ENCODE peak calls at places on chromosome 20, in ten cellular contexts. P is AG04450; H is fibroblast of lung; Y is CD4-positive, alpha-beta T cell; D is psoas muscle; Q is prostate gland; I is BJ; A is cardiac muscle cell; U is brain microvascular endothelial cell; F is CD4-positive, CD25-positive, alpha-beta regulatory T cell. B is an unnamed sample.

GRCh38 chr20:4014031-4014474 is 1.3 kb downstream of the RNF24 start:
- DNase-seq in I (peak; percentile 25), Y (no peak), H (peak; percentile 87), F (peak; percentile 59), Q (peak; percentile 93), A (peak; percentile 86), U (peak; percentile 74), D (no peak), P (peak; percentile 47), B (no peak)

GRCh38 chr20:57498425-57499400 is 26.2 kb downstream of the CTCFL start:
- DNase-seq in A (peak; percentile 44), Y (no peak), U (peak; percentile 29), H (peak; percentile 23), Q (no peak), P (no peak), I (no peak), F (peak; percentile 55), D (no peak), B (no peak)

GRCh38 chr20:35344354-35344837 is 52.2 kb upstream of the FAM83C start:
- DNase-seq in F (no peak), H (peak; percentile 91), A (peak; percentile 96), P (peak; percentile 70), Q (peak; percentile 31), D (peak; percentile 63), U (peak; percentile 84), I (no peak), Y (no peak), B (no peak)

GRCh38 chr20:5171790-5172164 is 45.0 kb downstream of the CDS2 start:
- DNase-seq in F (no peak), U (no peak), P (no peak), Q (no peak), A (no peak), I (no peak), D (no peak), Y (no peak), H (no peak), B (peak; percentile 39)

GRCh38 chr20:23294671-23295070 is 55.9 kb upstream of the NXT1 start:
- DNase-seq in Q (no peak), Y (no peak), I (no peak), U (no peak), F (no peak), D (no peak), A (no peak), P (no peak), H (no peak), B (no peak)

GRCh38 chr20:24814556-24815195 is 134.4 kb upstream of the CST7 start:
- DNase-seq in H (no peak), Y (no peak), D (no peak), U (no peak), Q (no peak), F (no peak), P (no peak), A (no peak), I (no peak), B (no peak)

GRCh38 chr20:731891-732560 is 36.3 kb downstream of the SLC52A3 start:
- DNase-seq in F (no peak), D (no peak), U (no peak), Y (no peak), A (no peak), P (no peak), Q (no peak), H (no peak), I (no peak), B (no peak)

GRCh38 chr20:33830371-33830770 is 19.2 kb downstream of the CHMP4B start:
- DNase-seq in Q (no peak), D (no peak), H (no peak), P (no peak), A (peak; percentile 45), Y (no peak), U (no peak), F (no peak), I (no peak), B (no peak)

GRCh38 chr20:60117040-60117439 is 158.8 kb downstream of the CDH26 start:
- DNase-seq in D (no peak), Q (no peak), I (peak; percentile 55), H (no peak), U (no peak), Y (no peak), A (no peak), P (no peak), F (no peak), B (no peak)

GRCh38 chr20:41000628-41001027 is 28.0 kb upstream of the TOP1 start:
- DNase-seq in Q (no peak), P (no peak), H (no peak), D (no peak), F (no peak), I (no peak), U (no peak), Y (no peak), A (no peak), B (no peak)

GRCh38 chr20:40993794-40994540 is 34.7 kb upstream of the TOP1 start:
- DNase-seq in Q (no peak), Y (no peak), A (no peak), H (no peak), D (no peak), P (no peak), U (no peak), F (no peak), I (no peak), B (no peak)

GRCh38 chr20:40996326-40996725 is 32.3 kb upstream of the TOP1 start:
- DNase-seq in F (no peak), U (no peak), H (no peak), Y (no peak), I (no peak), P (no peak), Q (no peak), A (no peak), D (no peak), B (no peak)

GRCh38 chr20:40999841-41000240 is 28.8 kb upstream of the TOP1 start:
- DNase-seq in U (no peak), A (no peak), I (no peak), Y (no peak), P (no peak), Q (no peak), H (no peak), F (no peak), D (no peak), B (no peak)

GRCh38 chr20:40997116-40997515 is 31.5 kb upstream of the TOP1 start:
- DNase-seq in F (no peak), P (no peak), H (no peak), D (no peak), Q (no peak), I (no peak), Y (no peak), U (no peak), A (no peak), B (no peak)
- H3K27me3 ChIP-seq in F (no peaks in the 10 kb centered on the region), P (no peaks in the 10 kb centered on the region), H (no peaks in the 10 kb centered on the region), D (no peaks in the 10 kb centered on the region), Q (no peaks in the 10 kb centered on the region), I (no peaks in the 10 kb centered on the region), Y (no peaks in the 10 kb centered on the region), U (no peaks in the 10 kb centered on the region), A (no peaks in the 10 kb centered on the region), B (no peaks in the 10 kb centered on the region)

DNA sequence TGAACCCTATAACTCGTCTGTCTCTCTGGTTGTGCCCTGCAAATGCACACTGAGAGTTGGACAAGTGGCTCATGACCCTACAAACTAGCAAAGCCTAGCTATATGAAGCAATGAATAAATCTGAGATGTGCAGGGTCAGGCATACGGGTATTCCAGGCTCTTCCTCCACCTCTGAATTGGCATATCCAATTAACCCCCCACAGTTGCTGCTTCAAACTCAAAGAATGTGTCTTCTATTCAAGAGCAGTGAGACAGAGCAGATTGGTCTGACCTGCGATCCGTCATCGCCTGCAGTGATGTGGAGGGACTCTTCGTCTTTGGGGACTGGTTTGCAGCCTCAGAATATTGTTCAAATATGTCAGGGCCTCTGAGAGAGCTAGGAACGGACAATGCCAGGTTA is 59.8 kb downstream of the LAMP5 start:
- DNase-seq in I (no peak), A (no peak), H (no peak), F (no peak), Q (no peak), P (no peak), U (no peak), Y (no peak), D (no peak), B (no peak)
- H3K27me3 ChIP-seq in I (peaks cover 5% of the 10 kb centered on the region), A (no peaks in the 10 kb centered on the region), H (peaks cover 11% of the 10 kb centered on the region), F (no peaks in the 10 kb centered on the region), Q (no peaks in the 10 kb centered on the region), P (peaks cover 13% of the 10 kb centered on the region), U (no peaks in the 10 kb centered on the region), Y (no peaks in the 10 kb centered on the region), D (no peaks in the 10 kb centered on the region), B (no peaks in the 10 kb centered on the region)

GRCh38 chr20:62483613-62484468 is 8.0 kb upstream of the GATA5 start:
- DNase-seq in H (no peak), D (no peak), A (no peak), P (no peak), U (no peak), Y (no peak), I (no peak), F (no peak), Q (no peak), B (no peak)
- H3K27me3 ChIP-seq in H (peaks cover 21% of the 10 kb centered on the region), D (peaks cover 6% of the 10 kb centered on the region), A (no peaks in the 10 kb centered on the region), P (peaks cover 82% of the 10 kb centered on the region), U (peaks cover 92% of the 10 kb centered on the region), Y (peaks cover 84% of the 10 kb centered on the region), I (peaks cover 33% of the 10 kb centered on the region), F (peaks cover 5% of the 10 kb centered on the region), Q (peaks cover 4% of the 10 kb centered on the region), B (peaks cover 3% of the 10 kb centered on the region)

GRCh38 chr20:32050851-32051556 is 1.0 kb upstream of the HCK start:
- DNase-seq in U (no peak), Y (no peak), F (no peak), I (no peak), H (no peak), P (no peak), Q (no peak), D (peak; percentile 43), A (no peak), B (peak; percentile 49)

GRCh38 chr20:32053648-32054047 is 1.6 kb downstream of the HCK start:
- DNase-seq in I (no peak), H (no peak), U (no peak), Q (no peak), A (no peak), F (no peak), P (no peak), Y (no peak), D (no peak), B (no peak)

GRCh38 chr20:32051720-32052089 is 337 bp upstream of the HCK start:
- DNase-seq in D (no peak), P (no peak), Y (no peak), I (no peak), U (no peak), H (no peak), Q (no peak), A (no peak), F (no peak), B (no peak)

GRCh38 chr20:32052090-32052791 is at the start of gene HCK:
- DNase-seq in D (peak; percentile 28), A (no peak), U (no peak), H (no peak), Q (no peak), Y (no peak), F (no peak), I (no peak), P (no peak), B (peak; percentile 62)

DNA sequence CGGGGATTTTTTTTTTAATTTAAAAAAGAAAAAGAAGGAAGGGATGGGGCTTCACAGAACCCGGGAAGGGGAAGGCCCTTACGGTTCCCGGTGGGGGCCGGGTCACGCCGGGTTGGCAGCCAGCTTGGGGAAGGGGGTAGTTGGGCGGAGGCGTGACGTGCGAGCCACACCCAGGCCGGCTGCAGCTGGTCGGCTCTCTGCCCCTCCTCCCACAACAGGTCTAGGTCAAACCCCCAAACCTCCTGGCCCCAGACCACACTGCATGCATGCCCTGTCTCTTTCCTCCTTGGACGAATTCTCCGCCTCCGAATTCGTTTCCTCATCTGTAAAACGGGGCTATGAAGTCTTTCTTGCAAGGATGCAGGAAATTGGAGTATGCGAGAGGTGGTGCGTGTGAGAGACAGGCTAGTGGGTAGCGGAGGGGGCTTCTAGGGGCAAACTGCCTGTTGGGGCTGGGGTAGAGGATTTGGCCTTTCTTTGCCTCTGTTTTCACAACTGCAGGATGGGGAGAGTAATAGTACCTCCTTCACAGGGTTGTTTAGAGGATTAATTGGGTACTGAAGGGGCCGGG is 835 bp downstream of the HCK start:
- DNase-seq in A (no peak), P (no peak), D (peak; percentile 58), I (no peak), U (no peak), Q (no peak), H (no peak), Y (no peak), F (no peak), B (peak; percentile 71)
- H3K27me3 ChIP-seq in A (peaks cover 83% of the 10 kb centered on the region), P (peaks cover 54% of the 10 kb centered on the region), D (peaks cover 30% of the 10 kb centered on the region), I (peaks cover 38% of the 10 kb centered on the region), U (peaks cover 32% of the 10 kb centered on the region), Q (peaks cover 5% of the 10 kb centered on the region), H (peaks cover 46% of the 10 kb centered on the region), Y (peaks cover 59% of the 10 kb centered on the region), F (peaks cover 24% of the 10 kb centered on the region), B (no peaks in the 10 kb centered on the region)